ENCODE peak calls at places on chromosome 19, in seven cellular contexts. One of them, this sample, is unnamed.

GRCh38 chr19:23802290-23802689 is 43.6 kb upstream of the ZNF681 start:
- DNase-seq in ascending aorta: no peak
- DNase-seq in mucosa of descending colon: no peak
- DNase-seq in upper lobe of left lung: no peak
- DNase-seq in lung: no peak
- DNase-seq in IMR-90: no peak
- DNase-seq in sigmoid colon: no peak
- DNase-seq in this sample: no peak

GRCh38 chr19:42601811-42602443 is 7.2 kb upstream of the CEACAM8 start:
- DNase-seq in ascending aorta: no peak
- DNase-seq in mucosa of descending colon: no peak
- DNase-seq in upper lobe of left lung: no peak
- DNase-seq in lung: no peak
- DNase-seq in IMR-90: peak
- DNase-seq in sigmoid colon: no peak
- DNase-seq in this sample: no peak

GRCh38 chr19:17348700-17349099 is 11.3 kb downstream of the GTPBP3 start:
- DNase-seq in ascending aorta: peak
- DNase-seq in mucosa of descending colon: peak
- DNase-seq in upper lobe of left lung: no peak
- DNase-seq in lung: peak
- DNase-seq in IMR-90: peak
- DNase-seq in sigmoid colon: peak
- DNase-seq in this sample: peak

GRCh38 chr19:13864223-13864512 is 12.8 kb upstream of the NANOS3 start:
- DNase-seq in ascending aorta: no peak
- DNase-seq in mucosa of descending colon: no peak
- DNase-seq in upper lobe of left lung: no peak
- DNase-seq in lung: no peak
- DNase-seq in IMR-90: no peak
- DNase-seq in sigmoid colon: no peak
- DNase-seq in this sample: no peak

GRCh38 chr19:10293637-10294367 is 4.0 kb downstream of the ICAM5 start:
- DNase-seq in ascending aorta: no peak
- DNase-seq in mucosa of descending colon: no peak
- DNase-seq in upper lobe of left lung: peak
- DNase-seq in lung: no peak
- DNase-seq in IMR-90: no peak
- DNase-seq in sigmoid colon: no peak
- DNase-seq in this sample: no peak

GRCh38 chr19:36009220-36009619 is 607 bp upstream of the SYNE4 start:
- DNase-seq in ascending aorta: peak
- DNase-seq in mucosa of descending colon: peak
- DNase-seq in upper lobe of left lung: peak
- DNase-seq in lung: peak
- DNase-seq in IMR-90: peak
- DNase-seq in sigmoid colon: peak
- DNase-seq in this sample: peak

GRCh38 chr19:6278051-6278450 is 1.7 kb downstream of the MLLT1 start:
- DNase-seq in ascending aorta: no peak
- DNase-seq in mucosa of descending colon: no peak
- DNase-seq in upper lobe of left lung: no peak
- DNase-seq in lung: no peak
- DNase-seq in IMR-90: no peak
- DNase-seq in sigmoid colon: no peak
- DNase-seq in this sample: no peak

GRCh38 chr19:17385878-17386611 is 8.0 kb downstream of the CCDC194 start:
- DNase-seq in ascending aorta: peak
- DNase-seq in mucosa of descending colon: peak
- DNase-seq in upper lobe of left lung: peak
- DNase-seq in lung: peak
- DNase-seq in IMR-90: peak
- DNase-seq in sigmoid colon: peak
- DNase-seq in this sample: peak

GRCh38 chr19:3112375-3113099 is 18.4 kb downstream of the GNA11 start:
- DNase-seq in ascending aorta: no peak
- DNase-seq in mucosa of descending colon: no peak
- DNase-seq in upper lobe of left lung: peak
- DNase-seq in lung: no peak
- DNase-seq in IMR-90: no peak
- DNase-seq in sigmoid colon: no peak
- DNase-seq in this sample: no peak

GRCh38 chr19:19461671-19462622 is 53.4 kb downstream of the TSSK6 start:
- DNase-seq in ascending aorta: peak
- DNase-seq in mucosa of descending colon: peak
- DNase-seq in upper lobe of left lung: peak
- DNase-seq in lung: peak
- DNase-seq in IMR-90: no peak
- DNase-seq in sigmoid colon: peak
- DNase-seq in this sample: peak

GRCh38 chr19:47735131-47735530 is 10.2 kb upstream of the NOP53 start:
- DNase-seq in ascending aorta: no peak
- DNase-seq in mucosa of descending colon: no peak
- DNase-seq in upper lobe of left lung: no peak
- DNase-seq in lung: no peak
- DNase-seq in IMR-90: no peak
- DNase-seq in sigmoid colon: no peak
- DNase-seq in this sample: no peak

GRCh38 chr19:19120308-19121156 is 17.7 kb downstream of the TMEM161A start:
- DNase-seq in ascending aorta: no peak
- DNase-seq in mucosa of descending colon: peak
- DNase-seq in upper lobe of left lung: no peak
- DNase-seq in lung: peak
- DNase-seq in IMR-90: peak
- DNase-seq in sigmoid colon: peak
- DNase-seq in this sample: peak

GRCh38 chr19:18280247-18281081 is 958 bp downstream of the JUND start:
- DNase-seq in ascending aorta: peak
- DNase-seq in mucosa of descending colon: peak
- DNase-seq in upper lobe of left lung: peak
- DNase-seq in lung: peak
- DNase-seq in IMR-90: peak
- DNase-seq in sigmoid colon: peak
- DNase-seq in this sample: peak

GRCh38 chr19:41997851-41998229 is 3.8 kb upstream of the ATP1A3 start:
- DNase-seq in ascending aorta: no peak
- DNase-seq in mucosa of descending colon: no peak
- DNase-seq in upper lobe of left lung: no peak
- DNase-seq in lung: no peak
- DNase-seq in IMR-90: no peak
- DNase-seq in sigmoid colon: no peak
- DNase-seq in this sample: no peak

GRCh38 chr19:47497073-47497766 is 13.2 kb upstream of the KPTN start:
- DNase-seq in ascending aorta: no peak
- DNase-seq in mucosa of descending colon: no peak
- DNase-seq in upper lobe of left lung: peak
- DNase-seq in lung: no peak
- DNase-seq in IMR-90: no peak
- DNase-seq in sigmoid colon: no peak
- DNase-seq in this sample: no peak

GRCh38 chr19:17950310-17951150 is 16.4 kb upstream of the KCNN1 start:
- DNase-seq in ascending aorta: no peak
- DNase-seq in mucosa of descending colon: no peak
- DNase-seq in upper lobe of left lung: peak
- DNase-seq in lung: no peak
- DNase-seq in IMR-90: no peak
- DNase-seq in sigmoid colon: no peak
- DNase-seq in this sample: no peak

GRCh38 chr19:44539236-44539819 is 9.9 kb upstream of the CEACAM20 start:
- DNase-seq in ascending aorta: no peak
- DNase-seq in mucosa of descending colon: no peak
- DNase-seq in upper lobe of left lung: no peak
- DNase-seq in lung: no peak
- DNase-seq in IMR-90: peak
- DNase-seq in sigmoid colon: no peak
- DNase-seq in this sample: no peak

GRCh38 chr19:45630463-45630862 is 8.7 kb downstream of the EML2 start:
- DNase-seq in ascending aorta: no peak
- DNase-seq in mucosa of descending colon: no peak
- DNase-seq in upper lobe of left lung: no peak
- DNase-seq in lung: no peak
- DNase-seq in IMR-90: peak
- DNase-seq in sigmoid colon: no peak
- DNase-seq in this sample: peak

GRCh38 chr19:8456064-8456463 is 11.3 kb downstream of the HNRNPM start:
- DNase-seq in ascending aorta: no peak
- DNase-seq in mucosa of descending colon: no peak
- DNase-seq in upper lobe of left lung: no peak
- DNase-seq in lung: no peak
- DNase-seq in IMR-90: no peak
- DNase-seq in sigmoid colon: peak
- DNase-seq in this sample: no peak

GRCh38 chr19:8336072-8336569 is 6.9 kb downstream of the KANK3 start:
- DNase-seq in ascending aorta: no peak
- DNase-seq in mucosa of descending colon: no peak
- DNase-seq in upper lobe of left lung: peak
- DNase-seq in lung: no peak
- DNase-seq in IMR-90: no peak
- DNase-seq in sigmoid colon: no peak
- DNase-seq in this sample: no peak

GRCh38 chr19:45276284-45276687 is 25.2 kb downstream of the MARK4 start:
- DNase-seq in ascending aorta: no peak
- DNase-seq in mucosa of descending colon: no peak
- DNase-seq in upper lobe of left lung: no peak
- DNase-seq in lung: no peak
- DNase-seq in IMR-90: peak
- DNase-seq in sigmoid colon: no peak
- DNase-seq in this sample: no peak

GRCh38 chr19:46412034-46412982 is 1.1 kb downstream of the CCDC8 start:
- DNase-seq in ascending aorta: no peak
- DNase-seq in mucosa of descending colon: no peak
- DNase-seq in upper lobe of left lung: peak
- DNase-seq in lung: no peak
- DNase-seq in IMR-90: no peak
- DNase-seq in sigmoid colon: no peak
- DNase-seq in this sample: no peak

GRCh38 chr19:40431698-40432097 is 5.9 kb upstream of the SERTAD1 start:
- DNase-seq in ascending aorta: no peak
- DNase-seq in mucosa of descending colon: no peak
- DNase-seq in upper lobe of left lung: no peak
- DNase-seq in lung: no peak
- DNase-seq in IMR-90: no peak
- DNase-seq in sigmoid colon: no peak
- DNase-seq in this sample: no peak

GRCh38 chr19:35789195-35789977 is 14.0 kb downstream of the ARHGAP33 start:
- DNase-seq in ascending aorta: no peak
- DNase-seq in mucosa of descending colon: no peak
- DNase-seq in upper lobe of left lung: peak
- DNase-seq in lung: no peak
- DNase-seq in IMR-90: no peak
- DNase-seq in sigmoid colon: no peak
- DNase-seq in this sample: no peak

GRCh38 chr19:2858864-2859263 is 8.3 kb upstream of the ZNF556 start:
- DNase-seq in ascending aorta: no peak
- DNase-seq in mucosa of descending colon: no peak
- DNase-seq in upper lobe of left lung: peak
- DNase-seq in lung: no peak
- DNase-seq in IMR-90: no peak
- DNase-seq in sigmoid colon: no peak
- DNase-seq in this sample: no peak

DNA sequence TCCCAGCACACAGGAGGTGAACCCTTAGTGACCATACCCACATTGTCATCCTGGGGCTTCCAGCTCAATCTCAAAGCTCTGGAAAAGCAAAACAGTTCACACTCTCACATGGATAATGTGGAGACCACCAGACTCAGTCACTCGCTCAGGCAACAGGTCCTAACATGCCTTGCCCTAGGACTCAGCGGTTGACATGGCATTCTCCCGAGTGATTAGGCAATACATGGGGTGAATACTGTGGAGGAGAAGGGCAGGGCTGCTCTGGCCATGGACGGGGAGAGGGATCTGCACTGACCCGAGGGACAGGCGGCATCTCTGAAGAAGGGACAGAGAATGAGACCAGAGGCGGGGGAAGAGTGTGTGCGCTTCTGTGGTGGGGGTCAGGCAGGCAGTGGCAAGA is 44.4 kb upstream of the EPHX3 start:
- DNase-seq in ascending aorta: no peak
- DNase-seq in mucosa of descending colon: no peak
- DNase-seq in upper lobe of left lung: no peak
- DNase-seq in lung: no peak
- DNase-seq in IMR-90: no peak
- DNase-seq in sigmoid colon: no peak
- DNase-seq in this sample: no peak
- TF ChIP-seq CTCF in ascending aorta: no peak
- TF ChIP-seq CTCF in mucosa of descending colon: no peak
- TF ChIP-seq CTCF in upper lobe of left lung: no peak
- TF ChIP-seq CTCF in lung: no peak
- TF ChIP-seq CTCF in IMR-90: no peak
- TF ChIP-seq CTCF in sigmoid colon: no peak
- TF ChIP-seq CTCF in this sample: no peak

GRCh38 chr19:732325-733069 is 18.4 kb upstream of the MISP start:
- DNase-seq in ascending aorta: no peak
- DNase-seq in mucosa of descending colon: no peak
- DNase-seq in upper lobe of left lung: no peak
- DNase-seq in lung: no peak
- DNase-seq in IMR-90: no peak
- DNase-seq in sigmoid colon: no peak
- DNase-seq in this sample: no peak
- H3K4me3 ChIP-seq in ascending aorta: no peak
- H3K4me3 ChIP-seq in mucosa of descending colon: no peak
- H3K4me3 ChIP-seq in upper lobe of left lung: no peak
- H3K4me3 ChIP-seq in lung: no peak
- H3K4me3 ChIP-seq in IMR-90: no peak
- H3K4me3 ChIP-seq in sigmoid colon: no peak
- H3K4me3 ChIP-seq in this sample: no peak

GRCh38 chr19:12838893-12839656 is 760 bp downstream of the MAST1 start:
- DNase-seq in ascending aorta: no peak
- DNase-seq in mucosa of descending colon: no peak
- DNase-seq in upper lobe of left lung: no peak
- DNase-seq in lung: no peak
- DNase-seq in IMR-90: no peak
- DNase-seq in sigmoid colon: no peak
- DNase-seq in this sample: no peak

GRCh38 chr19:12836529-12836863 is 1.8 kb upstream of the MAST1 start:
- DNase-seq in ascending aorta: no peak
- DNase-seq in mucosa of descending colon: no peak
- DNase-seq in upper lobe of left lung: no peak
- DNase-seq in lung: no peak
- DNase-seq in IMR-90: no peak
- DNase-seq in sigmoid colon: no peak
- DNase-seq in this sample: no peak

GRCh38 chr19:12840091-12841079 is 2.1 kb downstream of the MAST1 start:
- DNase-seq in ascending aorta: no peak
- DNase-seq in mucosa of descending colon: peak
- DNase-seq in upper lobe of left lung: no peak
- DNase-seq in lung: peak
- DNase-seq in IMR-90: peak
- DNase-seq in sigmoid colon: no peak
- DNase-seq in this sample: peak

GRCh38 chr19:12837225-12837624 is 1.1 kb upstream of the MAST1 start:
- DNase-seq in ascending aorta: no peak
- DNase-seq in mucosa of descending colon: no peak
- DNase-seq in upper lobe of left lung: no peak
- DNase-seq in lung: no peak
- DNase-seq in IMR-90: no peak
- DNase-seq in sigmoid colon: no peak
- DNase-seq in this sample: no peak

GRCh38 chr19:12838182-12838890 is at the start of gene MAST1:
- DNase-seq in ascending aorta: no peak
- DNase-seq in mucosa of descending colon: peak
- DNase-seq in upper lobe of left lung: peak
- DNase-seq in lung: no peak
- DNase-seq in IMR-90: no peak
- DNase-seq in sigmoid colon: no peak
- DNase-seq in this sample: no peak
- TF ChIP-seq CTCF in ascending aorta: no peak
- TF ChIP-seq CTCF in mucosa of descending colon: peak
- TF ChIP-seq CTCF in upper lobe of left lung: peak
- TF ChIP-seq CTCF in lung: peak
- TF ChIP-seq CTCF in IMR-90: peak
- TF ChIP-seq CTCF in sigmoid colon: no peak
- TF ChIP-seq CTCF in this sample: peak

GRCh38 chr19:927044-927706 is 1.3 kb downstream of the ARID3A start:
- DNase-seq in ascending aorta: peak
- DNase-seq in mucosa of descending colon: peak
- DNase-seq in upper lobe of left lung: peak
- DNase-seq in lung: peak
- DNase-seq in IMR-90: no peak
- DNase-seq in sigmoid colon: peak
- DNase-seq in this sample: no peak
- H3K4me3 ChIP-seq in ascending aorta: peak
- H3K4me3 ChIP-seq in mucosa of descending colon: no peak
- H3K4me3 ChIP-seq in upper lobe of left lung: peak
- H3K4me3 ChIP-seq in lung: peak
- H3K4me3 ChIP-seq in IMR-90: peak
- H3K4me3 ChIP-seq in sigmoid colon: peak
- H3K4me3 ChIP-seq in this sample: peak